ENCODE peak calls at places on chromosome 9, in ten cellular contexts. J, A, O, E, R, K, Z, C, I and B are unnamed samples.

GRCh38 chr9:31445960-31446359 is 938.5 kb upstream of the ACO1 start:
- DNase-seq in E (no peak), A (no peak), C (no peak), I (no peak), Z (no peak), O (no peak), K (no peak), J (no peak), R (no peak), B (no peak)

GRCh38 chr9:117286245-117286644 is 128.6 kb downstream of the ASTN2 start:
- DNase-seq in J (no peak), I (no peak), Z (no peak), A (no peak), E (no peak), K (no peak), C (no peak), R (no peak), O (no peak), B (no peak)

GRCh38 chr9:93114169-93114983 is 18.4 kb downstream of the CARD19 start:
- DNase-seq in Z (no peak), C (no peak), J (no peak), A (no peak), K (no peak), O (no peak), E (no peak), I (no peak), R (no peak), B (no peak)

GRCh38 chr9:107214915-107215314 is 68.2 kb upstream of the RAD23B start:
- DNase-seq in R (no peak), J (peak), Z (no peak), K (no peak), A (no peak), E (peak), O (no peak), I (no peak), C (no peak), B (no peak)

GRCh38 chr9:20526500-20527319 is 95.6 kb downstream of the MLLT3 start:
- DNase-seq in A (no peak), R (no peak), Z (no peak), K (no peak), J (peak), O (no peak), E (no peak), C (peak), I (no peak), B (no peak)

GRCh38 chr9:1051286-1052118 is 1.3 kb downstream of the DMRT2 start:
- DNase-seq in A (peak), Z (no peak), I (no peak), K (peak), C (no peak), J (no peak), R (peak), O (no peak), E (no peak), B (no peak)

GRCh38 chr9:129336130-129336528 is 158.1 kb upstream of the IER5L start:
- DNase-seq in O (no peak), C (peak), Z (no peak), E (no peak), R (no peak), A (no peak), J (peak), I (no peak), K (no peak), B (no peak)

GRCh38 chr9:22447607-22448305 is 1.1 kb downstream of the DMRTA1 start:
- DNase-seq in E (no peak), R (no peak), I (no peak), C (no peak), O (no peak), K (peak), A (no peak), J (peak), Z (no peak), B (no peak)

GRCh38 chr9:81902191-81902590 is 26.0 kb upstream of the SPATA31D4 start:
- DNase-seq in A (no peak), K (no peak), I (no peak), J (peak), Z (no peak), R (no peak), C (no peak), O (no peak), E (no peak), B (no peak)

GRCh38 chr9:137300607-137301085 is 1.4 kb downstream of the NRARP start:
- DNase-seq in I (no peak), R (no peak), J (no peak), K (peak), A (no peak), O (peak), E (no peak), C (no peak), Z (peak), B (peak)

GRCh38 chr9:22052376-22052945 is 43.4 kb upstream of the CDKN2B start:
- DNase-seq in E (peak), C (no peak), Z (no peak), R (peak), A (no peak), K (no peak), O (no peak), I (peak), J (peak), B (no peak)

GRCh38 chr9:128399851-128400250 is 20.8 kb upstream of the CERCAM start:
- DNase-seq in K (no peak), O (no peak), I (no peak), C (no peak), J (no peak), R (no peak), A (no peak), E (no peak), Z (no peak), B (no peak)

GRCh38 chr9:2337131-2337530 is 284.5 kb upstream of the VLDLR start:
- DNase-seq in C (no peak), E (no peak), Z (no peak), I (no peak), O (no peak), J (no peak), R (no peak), A (no peak), K (no peak), B (no peak)

GRCh38 chr9:130196643-130197042 is 24.4 kb downstream of the NCS1 start:
- DNase-seq in R (no peak), O (peak), Z (no peak), K (no peak), E (no peak), I (peak), A (no peak), C (no peak), J (peak), B (no peak)